ENCODE peak calls at places on chromosomes 1 and 21, in ten cellular contexts. Y is CD4-positive, CD25-positive, alpha-beta regulatory T cell; H is psoas muscle; D is mesenchymal stem cell; N is NT2/D1; L is HAP-1; K is suprapubic skin; O is heart right ventricle; I is lower lobe of right lung; R is naive thymus-derived CD4-positive, alpha-beta T cell. P is an unnamed sample. For H3K4me1, the result is how much of the 10 kb centered on the place peaks cover.

GRCh38 chr1:206725053-206725963 is 40.6 kb downstream of the MAPKAPK2 start:
- DNase-seq in H (no peak), Y (peak), O (no peak), N (peak), L (peak), R (peak), D (peak), I (no peak), K (peak), P (peak)

GRCh38 chr1:56064705-56065104 is 514.7 kb downstream of the PLPP3 start:
- DNase-seq in N (no peak), H (no peak), O (no peak), R (no peak), K (no peak), D (peak), I (no peak), L (no peak), Y (no peak), P (no peak)

GRCh38 chr1:85867189-85867588 is 159.0 kb upstream of the ZNHIT6 start:
- DNase-seq in R (no peak), O (no peak), L (no peak), N (no peak), I (no peak), D (peak), H (no peak), K (no peak), Y (no peak), P (no peak)

GRCh38 chr1:239224100-239224499 is 162.3 kb upstream of the CHRM3 start:
- DNase-seq in I (no peak), Y (no peak), O (no peak), N (no peak), D (no peak), K (no peak), H (no peak), L (no peak), R (no peak), P (no peak)

GRCh38 chr1:1630965-1631792 is 794 bp upstream of the MMP23B start:
- DNase-seq in D (peak), N (no peak), Y (peak), R (no peak), H (peak), I (peak), O (peak), K (peak), L (no peak), P (peak)

GRCh38 chr1:57411262-57411661 is 12.6 kb downstream of the DAB1 start:
- DNase-seq in N (peak), L (no peak), Y (no peak), R (no peak), D (no peak), K (no peak), H (no peak), I (no peak), O (peak), P (no peak)

GRCh38 chr1:38231941-38232340 is 185.3 kb upstream of the POU3F1 start:
- DNase-seq in I (no peak), O (no peak), L (no peak), N (no peak), Y (no peak), D (no peak), H (no peak), K (no peak), R (no peak), P (no peak)

GRCh38 chr1:154714638-154715037 is 106.7 kb upstream of the ADAR start:
- DNase-seq in D (peak), H (no peak), R (no peak), Y (peak), K (no peak), N (no peak), I (peak), L (peak), O (no peak), P (peak)

GRCh38 chr1:245370905-245371581 is 216.3 kb downstream of the KIF26B start:
- DNase-seq in O (peak), K (no peak), H (no peak), R (no peak), D (no peak), I (no peak), N (no peak), L (no peak), Y (no peak), P (peak)

GRCh38 chr1:95793893-95794292 is 559.9 kb downstream of the RWDD3 start:
- DNase-seq in I (no peak), L (no peak), K (no peak), R (no peak), H (no peak), O (no peak), Y (no peak), N (peak), D (no peak), P (no peak)

GRCh38 chr1:206032356-206033140 is 8.9 kb upstream of the CTSE start:
- DNase-seq in K (no peak), Y (no peak), I (no peak), H (no peak), R (no peak), L (no peak), O (no peak), N (no peak), D (no peak), P (no peak)

GRCh38 chr1:113674591-113674990 is 84.7 kb downstream of the PHTF1 start:
- DNase-seq in R (no peak), N (no peak), H (no peak), L (no peak), Y (no peak), O (no peak), D (no peak), K (no peak), I (no peak), P (no peak)

GRCh38 chr1:196608401-196609113 is at the start of gene KCNT2:
- DNase-seq in D (peak), I (peak), R (no peak), Y (no peak), N (peak), K (peak), O (peak), L (no peak), H (peak), P (peak)

GRCh38 chr1:30777060-30777905 is 19.7 kb upstream of the LAPTM5 start:
- DNase-seq in R (no peak), O (no peak), N (no peak), D (no peak), Y (no peak), H (peak), K (no peak), I (peak), L (no peak), P (peak)

GRCh38 chr1:30773722-30774121 is 16.1 kb upstream of the LAPTM5 start:
- DNase-seq in L (no peak), H (no peak), K (no peak), O (no peak), N (no peak), R (no peak), D (no peak), Y (no peak), I (no peak), P (no peak)

GRCh38 chr1:30776097-30777059 is 18.8 kb upstream of the LAPTM5 start:
- DNase-seq in R (no peak), L (no peak), N (no peak), I (peak), K (no peak), Y (no peak), H (no peak), D (no peak), O (no peak), P (no peak)

GRCh38 chr1:30775433-30775975 is 17.9 kb upstream of the LAPTM5 start:
- DNase-seq in D (no peak), N (no peak), I (peak), L (no peak), K (no peak), H (peak), O (no peak), Y (no peak), R (no peak), P (no peak)

DNA sequence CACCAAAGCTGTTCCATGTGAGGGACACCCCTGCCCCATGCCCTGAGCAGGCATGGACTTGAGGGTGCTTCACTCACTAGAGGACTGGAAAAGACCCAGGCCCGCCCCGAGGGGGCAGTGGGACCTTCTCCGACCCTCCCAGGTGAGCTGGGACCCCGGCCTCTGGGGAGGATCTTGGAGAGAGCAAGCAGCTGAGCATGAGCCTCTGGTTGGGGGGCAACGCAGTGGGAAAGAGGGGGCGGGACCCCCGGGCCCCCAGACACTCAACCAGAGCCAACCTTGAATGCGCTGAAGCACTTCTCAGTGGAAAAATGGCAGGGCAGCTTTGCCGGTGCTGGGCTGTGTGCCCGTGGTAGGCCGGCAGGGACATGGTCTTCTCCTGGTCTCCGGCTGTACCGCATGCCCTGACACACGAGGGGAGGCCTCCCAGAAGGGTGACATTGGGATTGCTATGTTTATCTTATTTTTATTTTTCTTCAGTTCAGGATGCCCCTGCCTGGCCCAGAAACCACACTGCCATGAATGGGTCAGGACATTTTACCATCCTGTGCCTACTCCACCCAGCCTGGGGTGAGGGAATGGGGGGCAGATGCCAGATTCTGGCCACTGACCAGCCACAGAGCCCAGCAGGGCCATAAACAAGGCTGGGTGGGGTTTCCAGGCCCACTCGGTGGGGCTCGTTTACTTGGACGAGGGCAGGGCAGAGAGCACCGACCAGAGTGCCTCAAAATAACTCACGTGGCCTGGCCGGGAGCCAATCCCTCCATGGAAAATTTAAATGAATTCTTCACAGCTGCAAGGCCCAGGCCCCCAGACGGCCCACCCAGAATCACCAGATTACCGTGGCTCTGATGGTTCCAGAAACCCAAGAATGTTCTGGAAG is 17.2 kb upstream of the LAPTM5 start:
- DNase-seq in I (peak), Y (no peak), R (no peak), O (no peak), N (no peak), L (no peak), H (no peak), D (no peak), K (no peak), P (no peak)
- H3K4me1 ChIP-seq in I (under half), Y (under half), R (under half), O (under half), N (under half), L (under half), H (under half), D (under half), K (under half), P (under half)

GRCh38 chr1:229209386-229209785 is 61.5 kb upstream of the RAB4A start:
- DNase-seq in O (no peak), I (no peak), H (no peak), K (no peak), R (no peak), D (peak), N (no peak), Y (peak), L (no peak), P (no peak)

GRCh38 chr1:229205854-229206253 is 65.1 kb upstream of the RAB4A start:
- DNase-seq in L (no peak), R (no peak), N (no peak), O (no peak), H (no peak), D (no peak), Y (no peak), I (no peak), K (no peak), P (peak)

GRCh38 chr1:229209816-229210215 is 61.1 kb upstream of the RAB4A start:
- DNase-seq in I (no peak), K (no peak), H (no peak), O (no peak), R (no peak), D (peak), N (no peak), L (no peak), Y (no peak), P (no peak)

GRCh38 chr1:229208481-229208880 is 62.4 kb upstream of the RAB4A start:
- DNase-seq in L (no peak), R (no peak), H (no peak), K (no peak), Y (no peak), I (no peak), D (peak), N (no peak), O (no peak), P (no peak)

DNA sequence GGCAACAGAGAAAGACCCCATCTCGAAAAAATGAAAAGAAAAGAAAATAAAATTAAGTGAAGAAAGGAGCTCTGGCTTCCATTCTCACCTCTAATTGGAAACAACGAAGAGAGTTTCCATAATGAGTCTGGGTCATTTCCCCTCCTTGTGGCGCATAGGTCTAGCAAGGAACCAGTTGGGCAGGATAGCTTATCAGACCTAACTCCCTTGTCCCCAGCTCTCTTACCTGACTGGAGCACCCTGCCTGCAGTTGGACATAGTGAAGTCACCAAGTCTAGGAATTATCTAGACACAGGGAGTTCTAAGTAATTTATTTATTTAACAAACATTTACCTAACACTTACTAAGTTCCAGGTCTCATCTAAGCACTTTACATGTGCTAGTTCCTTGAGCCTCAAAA is 63.0 kb upstream of the RAB4A start:
- DNase-seq in O (no peak), D (no peak), L (no peak), Y (no peak), R (no peak), K (no peak), N (no peak), I (no peak), H (no peak), P (no peak)
- H3K4me1 ChIP-seq in O (under half), D (under half), L (under half), Y (under half), R (under half), K (under half), N (under half), I (under half), H (under half), P (under half)

GRCh38 chr21:42248241-42248640 is 29.3 kb downstream of the ABCG1 start:
- DNase-seq in D (no peak), O (no peak), L (no peak), H (peak), R (no peak), Y (no peak), K (no peak), N (no peak), I (no peak), P (no peak)
- H3K4me1 ChIP-seq in D (under half), O (under half), L (under half), H (under half), R (under half), Y (under half), K (under half), N (under half), I (under half), P (under half)

GRCh38 chr21:25115021-25115420 is 492.3 kb downstream of the MRPL39 start:
- DNase-seq in Y (no peak), O (no peak), D (no peak), H (no peak), I (no peak), R (no peak), L (no peak), N (no peak), K (no peak), P (no peak)
- H3K4me1 ChIP-seq in Y (under half), O (under half), D (under half), H (under half), I (under half), R (under half), L (under half), N (under half), K (under half), P (under half)

GRCh38 chr1:181737056-181737455 is 253.7 kb downstream of the CACNA1E start:
- DNase-seq in Y (no peak), N (no peak), H (no peak), K (no peak), R (no peak), I (no peak), L (no peak), O (no peak), D (no peak), P (no peak)
- H3K4me1 ChIP-seq in Y (under half), N (under half), H (under half), K (under half), R (under half), I (under half), L (under half), O (under half), D (under half), P (under half)

GRCh38 chr1:27632387-27633297 is 2.3 kb downstream of the FGR start:
- DNase-seq in R (no peak), H (no peak), D (no peak), N (no peak), I (no peak), L (no peak), Y (peak), O (no peak), K (no peak), P (no peak)
- H3K4me1 ChIP-seq in R (under half), H (under half), D (under half), N (under half), I (half or more), L (under half), Y (under half), O (under half), K (half or more), P (under half)

GRCh38 chr1:237239248-237239647 is 197.3 kb downstream of the RYR2 start:
- DNase-seq in L (no peak), I (no peak), H (no peak), N (peak), R (no peak), D (no peak), Y (no peak), K (no peak), O (no peak), P (no peak)
- H3K4me1 ChIP-seq in L (under half), I (under half), H (under half), N (under half), R (under half), D (under half), Y (under half), K (under half), O (under half), P (under half)

DNA sequence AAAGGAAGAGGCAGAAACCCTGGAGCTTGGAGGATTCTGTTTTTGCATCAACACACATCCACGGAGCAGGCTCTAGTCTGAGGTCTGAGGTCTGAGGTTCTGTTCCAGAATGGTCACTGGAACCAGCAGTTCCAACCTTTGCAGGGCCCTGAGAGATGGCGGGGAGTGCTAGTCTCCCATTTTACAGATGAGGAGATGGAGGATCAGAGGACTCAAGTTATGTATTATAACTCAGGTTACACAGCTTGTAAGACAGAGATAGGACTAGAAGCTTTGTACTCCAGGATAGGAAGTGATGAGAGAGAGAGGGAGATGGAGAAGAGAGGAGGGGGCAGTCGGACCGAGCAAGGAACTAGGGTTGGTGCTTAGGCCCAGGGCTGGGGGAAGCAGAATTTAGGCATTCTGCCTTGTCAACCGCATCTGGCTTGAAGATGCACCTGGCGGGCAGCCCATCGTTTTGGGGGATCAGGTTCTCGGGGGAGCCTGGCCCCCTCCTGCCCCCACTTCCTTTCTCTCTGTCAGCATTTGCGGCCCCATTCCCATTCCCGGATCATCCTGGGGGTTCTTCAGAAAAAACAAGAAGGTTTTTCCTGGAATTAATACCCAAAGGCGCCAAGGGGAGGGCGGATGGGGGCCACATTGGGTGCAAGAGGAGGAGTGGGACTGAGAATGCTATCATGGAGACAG is 5.6 kb downstream of the PEAR1 start:
- DNase-seq in Y (no peak), D (no peak), R (no peak), I (peak), L (no peak), K (no peak), N (no peak), O (no peak), H (peak), P (peak)
- H3K4me1 ChIP-seq in Y (under half), D (half or more), R (under half), I (half or more), L (under half), K (under half), N (under half), O (half or more), H (under half), P (under half)

P was measured in right cardiac atrium.